ENCODE peak calls at places on chromosomes 13 and 19, in four cellular contexts. S is psoas muscle, N is heart left ventricle, E is astrocyte of the spinal cord. D is an unnamed sample.

GRCh38 chr13:23427342-23428182 is 5.9 kb downstream of the SACS start:
- DNase-seq in E (peak; percentile 86), S (no peak), N (peak; percentile 44), D (peak; percentile 72)

GRCh38 chr13:98471895-98472294 is 105.0 kb downstream of the STK24 start:
- DNase-seq in S (no peak), N (peak; percentile 79), E (no peak), D (no peak)

GRCh38 chr13:98990701-98991100 is 12.8 kb upstream of the DOCK9 start:
- DNase-seq in N (no peak), S (no peak), E (no peak), D (no peak)

GRCh38 chr19:50003810-50004419 is 21.3 kb downstream of the VRK3 start:
- DNase-seq in N (peak; percentile 69), S (peak; percentile 53), E (peak; percentile 91), D (peak; percentile 96)

GRCh38 chr13:98540476-98540875 is 36.4 kb downstream of the STK24 start:
- DNase-seq in E (no peak), N (no peak), S (no peak), D (no peak)

GRCh38 chr13:30331331-30331771 is 24.0 kb upstream of the KATNAL1 start:
- DNase-seq in N (no peak), E (no peak), S (peak; percentile 58), D (no peak)

GRCh38 chr13:86572115-86572514 is 772.9 kb upstream of the SLITRK6 start:
- DNase-seq in S (no peak), E (peak; percentile 82), N (no peak), D (peak; percentile 45)

GRCh38 chr19:36040495-36040894 is 7.8 kb upstream of the CLIP3 start:
- DNase-seq in S (no peak), E (no peak), N (no peak), D (no peak)

GRCh38 chr13:102799544-102800144 is 725 bp downstream of the BIVM start:
- DNase-seq in S (peak; percentile 57), E (peak; percentile 21), N (peak; percentile 45), D (peak; percentile 21)

GRCh38 chr13:27964741-27965323 is 4.3 kb downstream of the CDX2 start:
- DNase-seq in S (no peak), N (no peak), E (no peak), D (no peak)

GRCh38 chr19:18424122-18424889 is 5.1 kb downstream of the SSBP4 start:
- DNase-seq in N (no peak), E (no peak), S (no peak), D (no peak)

DNA sequence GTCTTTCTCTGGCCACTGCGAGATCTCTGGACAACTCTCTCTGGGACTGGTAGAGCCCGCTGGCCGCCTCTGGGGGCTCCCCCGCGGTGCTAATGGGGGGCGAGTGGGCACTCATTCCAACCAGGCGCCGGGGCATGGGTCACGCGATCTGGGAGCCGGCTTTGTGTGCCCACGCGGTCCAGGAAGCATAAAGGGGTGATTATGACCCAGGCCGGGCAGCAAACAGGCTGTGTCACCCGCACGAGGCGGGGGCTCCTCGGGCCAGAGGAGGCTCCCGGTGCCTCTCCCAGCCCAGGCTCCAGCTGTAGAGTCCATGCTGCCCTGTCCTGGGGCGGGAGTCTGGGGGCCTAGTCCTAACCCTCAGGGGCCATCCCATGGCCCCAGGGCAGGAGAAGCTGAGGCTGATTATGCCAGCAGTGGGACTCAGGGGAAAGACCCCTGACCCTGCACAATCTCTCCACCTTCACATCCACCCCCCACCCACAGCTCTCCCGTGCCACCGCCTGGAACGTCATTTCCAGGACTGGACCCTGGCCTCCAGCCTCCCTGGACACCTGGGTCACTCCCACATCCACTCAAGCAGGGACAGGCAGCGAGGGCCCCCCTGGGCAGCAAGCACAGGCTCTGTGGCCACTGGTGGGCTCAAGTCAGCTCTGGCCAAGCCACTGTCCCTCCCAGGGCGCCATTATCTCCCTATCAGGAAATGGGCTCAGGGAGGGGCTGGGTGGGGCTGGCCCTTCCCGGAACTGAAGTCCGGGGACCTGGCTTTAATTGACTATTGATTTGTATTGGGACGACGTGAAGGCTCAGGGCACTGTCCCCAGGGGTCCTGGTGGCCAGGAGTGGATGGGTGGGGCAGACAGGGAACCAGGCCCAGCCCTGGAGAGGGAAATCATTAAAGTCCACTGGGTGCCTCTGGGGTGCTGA is 50.0 kb downstream of the PTPRS start:
- DNase-seq in E (no peak), N (no peak), S (no peak), D (no peak)
- H3K4me3 ChIP-seq in E (no peak overlapping the region), N (no peak overlapping the region), S (peak overlapping the region; percentile 85), D (no peak overlapping the region)

DNA sequence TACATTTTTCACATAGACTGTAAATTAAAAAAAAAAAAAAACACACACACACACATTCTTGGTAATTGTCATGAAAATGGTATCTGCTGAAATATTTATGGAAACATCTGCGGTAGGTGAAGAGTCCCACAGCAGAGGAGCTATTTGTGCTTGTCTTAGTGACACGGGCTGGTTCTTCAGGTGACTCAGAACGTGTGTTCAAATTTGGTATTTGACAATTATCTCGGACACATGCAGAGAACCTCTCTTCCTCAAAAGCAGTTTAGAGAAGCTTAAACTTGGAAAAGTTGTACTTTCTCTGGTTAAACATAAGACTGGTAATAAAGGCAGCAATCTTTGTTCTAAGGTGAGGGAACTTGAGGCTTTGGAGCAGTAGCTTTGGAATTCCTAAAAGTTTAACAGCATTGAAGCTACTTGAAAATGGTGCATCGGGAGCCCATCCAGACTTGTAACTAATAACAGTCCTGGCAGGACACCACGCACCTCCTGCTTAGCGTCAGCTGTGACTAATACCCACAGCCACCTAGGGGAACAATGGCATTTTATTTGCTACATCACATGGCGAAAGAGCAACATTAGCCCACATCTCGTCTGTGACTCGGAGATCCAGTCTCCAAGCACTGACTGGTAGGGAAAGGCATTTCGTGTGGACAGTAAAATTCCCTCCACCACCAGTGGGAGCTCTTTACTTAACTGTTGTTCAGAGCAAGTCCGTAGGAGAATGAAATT is 1505.1 kb upstream of the SLC10A2 start:
- DNase-seq in E (peak; percentile 95), S (peak; percentile 28), N (peak; percentile 59), D (peak; percentile 91)
- TF ChIP-seq CTCF in E (peak; percentile 85), S (peak; percentile 65), N (peak; percentile 75), D (peak; percentile 91)

DNA sequence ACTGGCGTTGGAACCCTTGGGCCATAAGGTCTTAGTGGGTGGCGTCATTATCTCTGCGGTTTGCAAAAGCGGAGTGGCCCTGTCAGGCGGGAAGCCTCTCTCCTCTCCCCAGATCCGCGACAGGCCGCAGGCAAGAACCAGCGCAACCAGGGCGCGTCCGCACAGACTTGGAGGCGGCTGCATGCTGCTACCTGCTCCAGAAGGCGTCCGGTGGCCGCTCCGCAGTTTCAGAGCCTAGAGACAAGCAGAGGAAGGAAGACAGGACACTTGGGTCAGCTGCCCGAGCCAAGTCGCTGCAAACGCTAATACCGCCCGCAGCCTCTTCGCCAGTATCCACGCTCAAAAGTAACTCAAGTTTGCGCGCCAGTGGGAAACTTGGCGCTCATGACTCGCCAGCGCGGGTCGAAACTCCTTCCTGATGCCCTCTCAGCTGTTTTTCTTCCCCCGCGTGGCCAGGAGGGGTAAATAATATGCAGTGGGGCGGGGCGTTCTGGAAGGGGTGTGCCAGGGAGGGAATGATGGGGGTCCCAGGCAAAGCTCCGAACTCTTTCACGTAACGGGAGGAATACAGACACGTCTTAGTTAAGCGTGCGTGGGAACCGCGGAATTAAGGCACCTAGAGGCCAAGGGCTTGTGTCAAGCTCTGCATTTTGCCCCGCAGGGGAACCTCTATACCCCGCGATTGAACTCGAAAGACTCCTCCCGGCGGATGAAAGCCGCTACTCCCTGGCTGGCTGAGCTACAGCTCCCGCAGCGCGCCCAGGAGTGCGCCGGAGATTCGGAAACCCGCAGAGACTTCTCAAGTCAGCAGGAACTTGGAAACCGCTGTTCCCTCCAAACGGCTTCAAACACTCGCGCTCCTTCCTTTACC is at the start of gene EDNRB:
- DNase-seq in S (peak; percentile 41), E (peak; percentile 43), N (peak; percentile 64), D (peak; percentile 57)
- H3K4me3 ChIP-seq in S (peak within 1 kb of the TSS; percentile 69), E (peak within 1 kb of the TSS; percentile 52), N (peak within 1 kb of the TSS; percentile 71), D (peak within 1 kb of the TSS; percentile 50)

GRCh38 chr19:3697094-3697493 is 3.2 kb downstream of the PIP5K1C start:
- DNase-seq in S (no peak), E (no peak), N (no peak), D (no peak)
- TF ChIP-seq CTCF in S (no peak), E (no peak), N (no peak), D (no peak)

D was measured in choroid plexus epithelial cell.